ENCODE peak calls at places on chromosomes 7 and 10, in four cellular contexts. F, M, N and Q are unnamed samples.

GRCh38 chr10:79022565-79023488 is 45.9 kb upstream of the ZMIZ1 start:
- DNase-seq in M (peak), N (peak), F (peak), Q (peak)

GRCh38 chr10:15695852-15696251 is 23.9 kb downstream of the ITGA8 start:
- DNase-seq in F (no peak), M (no peak), N (no peak), Q (no peak)

GRCh38 chr7:27640914-27641570 is 21.6 kb downstream of the HIBADH start:
- DNase-seq in M (peak), N (no peak), F (peak), Q (no peak)

GRCh38 chr7:83947260-83947659 is 247.3 kb downstream of the SEMA3A start:
- DNase-seq in N (peak), F (peak), M (peak), Q (no peak)

GRCh38 chr7:51949726-51950644 is 633.4 kb upstream of the COBL start:
- DNase-seq in F (no peak), M (no peak), N (no peak), Q (no peak)

GRCh38 chr7:100080895-100081534 is 508 bp downstream of the ZNF3 start:
- DNase-seq in F (no peak), N (no peak), M (peak), Q (no peak)

GRCh38 chr10:106111241-106111640 is 1053.3 kb downstream of the SORCS1 start:
- DNase-seq in N (no peak), M (no peak), F (no peak), Q (no peak)

GRCh38 chr10:94546616-94547175 is 1.1 kb downstream of the HELLS start:
- DNase-seq in M (no peak), F (peak), N (no peak), Q (peak)

GRCh38 chr10:43287056-43288007 is 20.5 kb upstream of the RASGEF1A start:
- DNase-seq in M (no peak), F (peak), N (no peak), Q (peak)

GRCh38 chr10:87818505-87819273 is 663 bp upstream of the ATAD1 start:
- DNase-seq in F (peak), M (no peak), N (peak), Q (peak)

GRCh38 chr7:83648464-83649241 is at the start of gene SEMA3E:
- DNase-seq in F (peak), N (no peak), M (no peak), Q (no peak)

GRCh38 chr10:124681626-124682552 is 62.3 kb downstream of the FAM53B start:
- DNase-seq in M (no peak), F (no peak), N (no peak), Q (no peak)

GRCh38 chr10:74434577-74434976 is 283.6 kb downstream of the ADK start:
- DNase-seq in M (no peak), N (no peak), F (no peak), Q (no peak)

GRCh38 chr10:94092848-94093247 is 99.1 kb downstream of the PLCE1 start:
- DNase-seq in N (no peak), M (no peak), F (no peak), Q (no peak)

GRCh38 chr10:71531485-71532446 is 135.0 kb downstream of the CDH23 start:
- DNase-seq in N (no peak), F (no peak), M (no peak), Q (no peak)

GRCh38 chr7:142177869-142178268 is 66.4 kb downstream of the MGAM2 start:
- DNase-seq in F (no peak), N (no peak), M (no peak), Q (no peak)

GRCh38 chr10:110883924-110884323 is 12.2 kb downstream of the PDCD4 start:
- DNase-seq in F (no peak), N (no peak), M (no peak), Q (no peak)

GRCh38 chr10:70940834-70941568 is 52.6 kb upstream of the PCBD1 start:
- DNase-seq in M (no peak), F (no peak), N (peak), Q (no peak)

GRCh38 chr10:95243318-95243617 is 47.5 kb downstream of the PDLIM1 start:
- DNase-seq in M (no peak), F (no peak), N (no peak), Q (no peak)

GRCh38 chr10:133292919-133293809 is 15.5 kb downstream of the TUBGCP2 start:
- DNase-seq in N (no peak), F (peak), M (no peak), Q (no peak)

GRCh38 chr7:158087196-158087595 is 500.4 kb downstream of the PTPRN2 start:
- DNase-seq in M (no peak), F (no peak), N (no peak), Q (no peak)
- TF ChIP-seq CHD4 in M (no peak), F (no peak), N (no peak), Q (no peak)

GRCh38 chr10:118504044-118504944 is 91.2 kb downstream of the PRLHR start:
- DNase-seq in N (peak), M (no peak), F (peak), Q (no peak)
- TF ChIP-seq CHD4 in N (no peak), M (no peak), F (no peak), Q (no peak)

GRCh38 chr7:102412548-102412947 is 16.4 kb downstream of the PRKRIP1 start:
- DNase-seq in N (peak), M (no peak), F (peak), Q (no peak)
- TF ChIP-seq CHD4 in N (no peak), M (no peak), F (no peak), Q (no peak)

DNA sequence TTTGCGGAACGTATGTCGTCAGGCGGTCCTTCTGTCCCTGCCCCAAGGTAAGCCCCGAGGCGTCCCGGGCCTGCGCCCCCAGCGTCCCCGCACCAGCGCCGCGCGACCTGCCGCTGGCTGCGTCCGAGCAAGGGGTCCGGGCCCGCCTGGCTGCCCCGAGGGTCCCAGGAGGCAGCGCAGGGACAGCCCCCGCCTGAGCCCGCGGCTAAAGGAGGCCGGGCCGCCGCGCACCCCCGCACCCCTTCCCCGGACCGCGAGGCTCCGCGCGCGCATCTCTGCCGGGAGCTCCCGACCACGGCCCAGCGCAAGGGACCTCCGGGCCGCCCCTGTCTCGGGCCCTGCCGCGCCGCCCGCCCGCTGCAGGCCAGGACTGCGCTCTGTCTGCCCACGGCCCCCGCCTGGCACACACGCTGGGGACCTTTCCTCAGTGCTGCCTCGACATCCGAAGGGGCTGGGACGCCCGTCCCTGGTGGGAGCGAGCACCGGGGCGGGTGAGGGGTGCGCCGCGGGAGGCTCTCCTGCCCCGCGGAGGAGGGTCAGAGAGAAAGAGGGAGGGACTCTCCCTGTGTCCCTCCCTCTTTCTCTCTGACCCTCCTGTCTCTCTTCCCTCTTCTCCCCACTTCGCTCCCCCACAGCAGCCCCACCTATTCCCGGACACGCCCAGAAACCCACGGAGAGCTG is 25.0 kb downstream of the SHH start:
- DNase-seq in F (peak), N (no peak), M (no peak), Q (no peak)
- TF ChIP-seq CHD4 in F (no peak), N (no peak), M (no peak), Q (no peak)

DNA sequence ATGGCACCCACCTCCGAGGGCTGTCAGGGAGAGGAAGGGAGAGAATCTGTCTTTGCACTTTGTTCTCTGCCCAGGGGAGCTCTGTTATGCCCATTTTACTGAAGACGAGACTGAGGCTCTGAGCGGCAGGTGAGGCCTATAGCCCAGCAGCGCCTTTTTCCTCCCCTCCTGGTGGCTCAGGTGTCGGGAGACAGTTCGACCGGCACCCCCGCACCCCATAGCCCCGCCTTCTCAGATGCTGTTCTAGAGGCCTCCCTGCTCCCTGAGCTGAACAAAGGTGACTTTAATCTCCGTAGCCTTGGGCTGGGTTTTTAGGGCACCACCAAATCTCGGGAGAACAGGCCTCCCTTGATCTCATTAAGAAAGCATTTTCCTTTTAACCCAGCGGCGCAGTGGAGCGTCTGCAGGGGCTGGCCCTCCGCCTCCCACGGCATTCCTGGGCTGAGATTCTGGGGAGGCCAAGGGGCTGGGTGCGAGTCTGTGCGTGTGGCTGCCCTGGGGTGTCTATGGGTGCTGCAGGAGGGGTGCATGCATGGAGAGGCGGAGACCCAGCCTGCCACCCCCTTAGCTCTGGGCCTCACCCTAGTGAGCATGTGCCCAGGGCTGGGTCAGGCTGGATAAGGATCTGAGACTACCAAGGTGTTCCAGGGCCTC is 3.3 kb downstream of the LFNG start:
- DNase-seq in N (no peak), F (peak), M (peak), Q (no peak)
- TF ChIP-seq CHD4 in N (no peak), F (no peak), M (peak), Q (no peak)

GRCh38 chr10:69490876-69491275 is 39.6 kb downstream of the TSPAN15 start:
- DNase-seq in F (no peak), M (no peak), N (no peak), Q (no peak)

GRCh38 chr10:69491611-69492010 is 40.3 kb downstream of the TSPAN15 start:
- DNase-seq in M (no peak), N (no peak), F (no peak), Q (no peak)

GRCh38 chr10:69486922-69487730 is 35.9 kb downstream of the TSPAN15 start:
- DNase-seq in F (no peak), N (no peak), M (no peak), Q (no peak)

GRCh38 chr10:69492091-69492745 is 41.0 kb downstream of the TSPAN15 start:
- DNase-seq in F (no peak), M (no peak), N (no peak), Q (no peak)

GRCh38 chr10:69489506-69490090 is 38.3 kb downstream of the TSPAN15 start:
- DNase-seq in N (no peak), F (no peak), M (no peak), Q (no peak)
- TF ChIP-seq CHD4 in N (no peak), F (no peak), M (no peak), Q (no peak)

DNA sequence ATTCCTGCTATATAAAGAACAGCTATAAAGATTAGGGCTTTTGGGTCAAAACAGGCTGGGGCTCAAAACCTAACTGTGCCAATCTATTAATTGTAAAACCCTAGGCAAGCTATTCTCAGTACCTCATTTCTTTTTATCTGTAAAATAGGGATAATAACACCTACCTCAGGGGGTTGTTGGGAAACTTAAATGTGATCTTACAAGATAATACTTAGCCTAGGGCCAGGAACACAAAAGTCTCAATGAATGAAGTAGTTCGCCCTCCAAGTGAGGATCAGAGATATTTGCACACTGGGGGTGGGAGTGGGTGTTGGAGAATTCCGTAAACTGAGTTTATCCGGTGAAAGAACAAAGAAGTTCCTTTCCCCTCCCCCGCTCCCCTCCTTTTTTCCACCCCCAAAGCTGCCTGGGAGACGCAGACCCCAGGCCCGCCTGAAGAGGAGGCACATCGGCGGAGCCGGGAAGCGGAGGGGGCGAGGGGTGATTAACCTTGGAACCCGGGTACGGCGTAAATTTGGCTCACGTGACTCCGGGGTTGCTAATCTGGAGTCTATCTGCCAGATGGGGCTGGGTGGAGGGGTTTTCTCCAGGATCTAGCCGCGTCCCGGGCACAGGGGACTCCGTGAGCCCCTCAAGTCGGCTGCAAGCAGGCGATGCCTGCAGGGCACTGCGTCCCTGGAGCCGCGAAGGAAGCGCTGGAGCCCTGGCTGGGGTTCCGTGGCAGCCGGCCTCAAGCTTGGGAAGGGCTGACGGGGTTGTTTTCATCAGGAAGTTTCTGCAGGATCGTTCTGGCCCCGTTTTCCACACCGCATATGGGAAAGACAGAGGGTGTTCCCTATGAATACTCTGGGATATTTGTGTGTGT is 1.3 kb upstream of the PODXL start:
- DNase-seq in F (no peak), N (no peak), M (no peak), Q (no peak)
- TF ChIP-seq CHD4 in F (no peak), N (no peak), M (no peak), Q (no peak)

GRCh38 chr7:139393621-139394215 is 34.0 kb downstream of the LUC7L2 start:
- DNase-seq in M (no peak), N (no peak), F (no peak), Q (no peak)

GRCh38 chr7:139397192-139397591 is 37.5 kb downstream of the LUC7L2 start:
- DNase-seq in F (no peak), M (no peak), N (no peak), Q (no peak)

GRCh38 chr7:139389774-139390173 is 30.1 kb downstream of the LUC7L2 start:
- DNase-seq in N (no peak), F (no peak), M (no peak), Q (no peak)

GRCh38 chr7:139396323-139396951 is 36.7 kb downstream of the LUC7L2 start:
- DNase-seq in F (no peak), N (no peak), M (no peak), Q (no peak)

GRCh38 chr7:139394553-139394952 is 34.9 kb downstream of the LUC7L2 start:
- DNase-seq in F (no peak), M (no peak), N (no peak), Q (no peak)
- TF ChIP-seq CHD4 in F (no peak), M (no peak), N (no peak), Q (no peak)

GRCh38 chr10:2989292-2989947 is 77.9 kb upstream of the PFKP start:
- DNase-seq in N (peak), F (no peak), M (no peak), Q (no peak)

GRCh38 chr10:2994562-2994961 is 72.8 kb upstream of the PFKP start:
- DNase-seq in N (no peak), F (no peak), M (no peak), Q (no peak)

GRCh38 chr10:2990764-2991163 is 76.6 kb upstream of the PFKP start:
- DNase-seq in N (no peak), M (peak), F (no peak), Q (no peak)

GRCh38 chr10:2993636-2994035 is 73.7 kb upstream of the PFKP start:
- DNase-seq in F (no peak), M (no peak), N (no peak), Q (no peak)

DNA sequence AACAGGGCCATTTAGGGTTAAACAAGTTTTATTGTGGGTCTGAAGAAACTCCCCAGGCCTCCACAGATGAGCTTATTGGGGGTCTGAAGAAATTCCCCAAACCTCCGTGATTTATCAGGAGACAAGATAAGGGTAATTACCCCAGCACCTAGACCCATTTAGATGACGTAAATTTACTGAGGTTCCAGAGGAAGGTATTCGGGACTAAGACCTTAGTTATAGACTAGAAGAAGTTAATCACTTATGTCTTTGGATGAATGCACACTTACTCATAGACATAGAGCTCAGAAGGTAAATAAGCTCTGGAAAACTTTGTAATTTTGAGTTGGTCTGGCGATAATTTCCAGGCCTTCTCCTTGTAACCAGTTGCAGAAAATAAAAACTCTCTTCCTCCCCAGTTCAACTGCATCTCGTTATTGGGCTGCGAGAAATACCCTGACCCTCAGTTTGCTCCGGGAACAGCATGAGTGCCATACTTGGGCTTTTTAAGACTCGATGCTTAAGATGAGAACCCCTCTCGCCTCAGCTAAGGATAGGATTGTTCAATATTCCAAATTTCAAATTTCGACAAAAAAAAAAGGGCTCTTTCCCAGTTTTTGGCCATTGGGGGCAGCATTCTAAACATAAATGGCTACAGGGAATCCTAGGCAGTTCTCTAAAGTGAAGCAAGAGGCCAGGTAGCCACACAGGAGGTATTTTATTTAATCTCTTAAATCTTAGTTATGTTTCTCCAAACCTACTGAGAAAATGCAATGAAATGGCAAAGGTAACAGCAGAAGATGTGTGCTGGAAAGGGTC is 74.7 kb upstream of the PFKP start:
- DNase-seq in N (no peak), M (no peak), F (no peak), Q (no peak)
- TF ChIP-seq CHD4 in N (no peak), M (no peak), F (no peak), Q (no peak)

GRCh38 chr7:31056775-31057346 is 4.8 kb downstream of the ADCYAP1R1 start:
- DNase-seq in F (no peak), N (no peak), M (no peak), Q (no peak)

GRCh38 chr7:31052841-31053601 is 913 bp downstream of the ADCYAP1R1 start:
- DNase-seq in M (no peak), F (no peak), N (no peak), Q (no peak)

GRCh38 chr7:31054608-31055273 is 2.6 kb downstream of the ADCYAP1R1 start:
- DNase-seq in F (no peak), N (no peak), M (no peak), Q (no peak)

GRCh38 chr7:31053986-31054385 is 1.9 kb downstream of the ADCYAP1R1 start:
- DNase-seq in M (no peak), N (no peak), F (no peak), Q (no peak)

GRCh38 chr7:31055501-31055900 is 3.4 kb downstream of the ADCYAP1R1 start:
- DNase-seq in M (no peak), F (no peak), N (no peak), Q (no peak)
- TF ChIP-seq CHD4 in M (no peak), F (no peak), N (no peak), Q (no peak)